ENCODE peak calls at places on chromosome 7, in eight cellular contexts. D is SK-N-SH, Q is heart right ventricle, X is thyroid gland, M is activated B cell treated with CpG ODN at 0.5 μM for 24 hours, W is GM12865, A is RWPE2, K is HFF-Myc. T is an unnamed sample.

GRCh38 chr7:107951896-107952295 is 51.1 kb downstream of the LAMB1 start:
- DNase-seq in D (no peak), Q (no peak), X (peak; percentile 45), M (no peak), W (no peak), A (no peak), K (no peak), T (no peak)

GRCh38 chr7:54545241-54545563 is 3.0 kb downstream of the VSTM2A start:
- DNase-seq in D (no peak), Q (no peak), X (no peak), M (no peak), W (no peak), A (no peak), K (no peak), T (no peak)

GRCh38 chr7:32524631-32525030 is 29.3 kb downstream of the AVL9 start:
- DNase-seq in D (no peak), Q (no peak), X (no peak), M (no peak), W (no peak), A (no peak), K (no peak), T (no peak)

GRCh38 chr7:27243340-27244163 is 950 bp downstream of the EVX1 start:
- DNase-seq in D (no peak), Q (no peak), X (no peak), M (no peak), W (no peak), A (no peak), K (no peak), T (no peak)

GRCh38 chr7:130970696-130971095 is 236.7 kb upstream of the KLF14 start:
- DNase-seq in D (no peak), Q (no peak), X (no peak), M (no peak), W (no peak), A (no peak), K (no peak), T (no peak)

GRCh38 chr7:53340220-53340619 is 304.8 kb downstream of the POM121L12 start:
- DNase-seq in D (no peak), Q (no peak), X (no peak), M (no peak), W (no peak), A (no peak), K (no peak), T (no peak)

GRCh38 chr7:66353547-66353946 is 148.4 kb downstream of the TPST1 start:
- DNase-seq in D (no peak), Q (no peak), X (no peak), M (no peak), W (no peak), A (peak; percentile 67), K (no peak), T (no peak)

GRCh38 chr7:134899729-134900128 is 86.6 kb upstream of the AGBL3 start:
- DNase-seq in D (no peak), Q (no peak), X (no peak), M (no peak), W (no peak), A (no peak), K (no peak), T (no peak)

GRCh38 chr7:23938937-23939552 is 229.0 kb downstream of the STK31 start:
- DNase-seq in D (peak; percentile 51), Q (no peak), X (peak; percentile 6), M (no peak), W (peak; percentile 66), A (no peak), K (no peak), T (peak; percentile 62)

DNA sequence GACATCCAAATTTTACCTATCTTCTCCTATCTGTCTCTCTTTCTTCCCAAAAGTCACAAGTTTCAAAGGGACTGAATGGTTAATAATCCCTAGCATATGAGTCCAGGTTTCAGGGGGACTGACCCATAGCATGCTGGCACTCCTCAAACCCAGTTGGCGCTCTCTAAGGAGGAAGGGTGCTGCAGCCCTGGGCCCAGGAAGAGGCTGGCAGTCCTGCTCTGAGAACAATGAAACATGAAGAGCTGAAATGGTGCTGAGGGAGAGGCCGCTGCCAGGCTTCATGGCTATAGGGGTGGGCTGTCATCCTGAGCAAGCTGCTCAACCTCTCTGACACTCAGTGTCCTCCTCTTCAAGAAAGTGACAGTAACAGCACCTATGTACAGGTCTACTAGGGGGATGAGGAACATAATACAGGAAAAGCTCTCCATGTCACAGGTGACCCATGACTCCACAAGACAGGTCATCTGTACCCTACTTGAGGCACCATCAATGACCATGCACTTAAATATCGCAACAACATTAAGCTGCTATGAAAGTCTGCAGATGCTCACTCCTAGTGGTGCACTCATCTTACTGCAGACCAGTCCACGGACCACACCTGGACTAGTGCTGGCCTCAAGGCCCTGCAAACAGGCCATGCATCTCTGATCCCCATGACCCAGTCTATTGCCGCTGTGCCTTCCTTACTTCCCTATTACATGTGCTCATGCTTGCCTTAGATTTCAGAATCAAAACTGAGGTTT is 17.0 kb downstream of the COBL start:
- DNase-seq in D (no peak), Q (no peak), X (no peak), M (no peak), W (no peak), A (no peak), K (no peak), T (no peak)
- TF ChIP-seq CTCF in D (no peak), Q (no peak), X (no peak), M (no peak), W (no peak), A (no peak), K (no peak), T (no peak)

DNA sequence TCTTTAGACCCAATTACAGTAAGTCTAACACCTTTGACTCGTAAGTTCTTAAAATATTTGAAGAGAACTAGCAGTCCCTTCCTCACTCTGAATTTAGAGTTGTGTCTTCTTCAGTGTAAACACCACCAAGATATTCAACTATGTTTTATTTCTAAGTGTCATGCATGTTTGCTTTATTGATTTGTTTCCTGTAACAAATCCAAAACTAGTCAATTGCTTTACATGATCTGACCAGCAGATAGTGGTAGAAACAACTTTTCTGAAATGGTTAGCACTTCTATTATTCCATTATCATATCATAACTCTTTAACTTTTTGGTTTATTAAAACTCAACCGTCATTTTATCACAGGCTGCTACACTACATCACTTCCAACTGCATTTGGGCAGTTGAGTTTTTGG is 90.1 kb downstream of the INHBA start:
- DNase-seq in D (no peak), Q (no peak), X (no peak), M (no peak), W (no peak), A (no peak), K (no peak), T (no peak)
- TF ChIP-seq CTCF in D (no peak), Q (no peak), X (no peak), M (no peak), W (no peak), A (no peak), K (no peak), T (no peak)

GRCh38 chr7:127415060-127415742 is 22.7 kb upstream of the ZNF800 start:
- DNase-seq in D (no peak), Q (no peak), X (no peak), M (no peak), W (no peak), A (no peak), K (no peak), T (no peak)

GRCh38 chr7:127404282-127405049 is 12.0 kb upstream of the ZNF800 start:
- DNase-seq in D (no peak), Q (no peak), X (no peak), M (no peak), W (no peak), A (no peak), K (no peak), T (no peak)

GRCh38 chr7:127413962-127414361 is 21.5 kb upstream of the ZNF800 start:
- DNase-seq in D (no peak), Q (no peak), X (no peak), M (no peak), W (peak; percentile 41), A (no peak), K (no peak), T (no peak)

GRCh38 chr7:127413326-127413725 is 20.8 kb upstream of the ZNF800 start:
- DNase-seq in D (no peak), Q (no peak), X (no peak), M (no peak), W (no peak), A (no peak), K (no peak), T (no peak)

DNA sequence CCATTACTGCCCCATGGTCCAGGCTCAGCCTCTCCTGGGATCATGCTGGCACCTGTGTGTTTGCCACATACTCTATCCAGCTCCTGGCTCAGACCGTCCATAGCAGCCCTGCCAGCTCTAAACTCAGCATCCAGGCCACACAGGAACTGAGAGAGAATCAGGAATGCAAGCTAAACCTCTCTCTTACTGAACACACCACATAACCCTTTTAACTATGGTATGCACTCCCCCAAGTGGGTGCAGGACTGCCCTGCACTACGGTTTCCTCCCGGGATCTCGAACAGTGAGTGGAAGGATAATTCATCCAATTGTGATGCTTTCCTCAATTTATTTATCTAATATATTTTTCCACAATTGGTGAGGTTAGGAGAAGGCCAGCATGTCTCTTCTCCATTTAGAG is 17.1 kb upstream of the ZNF800 start:
- DNase-seq in D (no peak), Q (no peak), X (no peak), M (no peak), W (no peak), A (no peak), K (no peak), T (no peak)
- TF ChIP-seq CTCF in D (peak; percentile 20), Q (no peak), X (no peak), M (no peak), W (no peak), A (no peak), K (no peak), T (no peak)

GRCh38 chr7:9600974-9601373 is 1167.6 kb downstream of the NXPH1 start:
- DNase-seq in D (no peak), Q (no peak), X (no peak), M (no peak), W (no peak), A (no peak), K (no peak), T (no peak)
- TF ChIP-seq CTCF in D (peak; percentile 40), Q (no peak), X (no peak), M (no peak), W (no peak), A (peak; percentile 31), K (no peak), T (no peak)

GRCh38 chr7:78002715-78003114 is 204.1 kb downstream of the PHTF2 start:
- DNase-seq in D (no peak), Q (no peak), X (no peak), M (no peak), W (no peak), A (no peak), K (no peak), T (no peak)
- TF ChIP-seq CTCF in D (no peak), Q (no peak), X (no peak), M (no peak), W (no peak), A (no peak), K (no peak), T (no peak)

GRCh38 chr7:45080958-45081669 is 7.7 kb downstream of the NACAD start:
- DNase-seq in D (peak; percentile 30), Q (no peak), X (no peak), M (no peak), W (no peak), A (no peak), K (no peak), T (no peak)
- TF ChIP-seq CTCF in D (no peak), Q (no peak), X (no peak), M (no peak), W (no peak), A (no peak), K (no peak), T (no peak)

DNA sequence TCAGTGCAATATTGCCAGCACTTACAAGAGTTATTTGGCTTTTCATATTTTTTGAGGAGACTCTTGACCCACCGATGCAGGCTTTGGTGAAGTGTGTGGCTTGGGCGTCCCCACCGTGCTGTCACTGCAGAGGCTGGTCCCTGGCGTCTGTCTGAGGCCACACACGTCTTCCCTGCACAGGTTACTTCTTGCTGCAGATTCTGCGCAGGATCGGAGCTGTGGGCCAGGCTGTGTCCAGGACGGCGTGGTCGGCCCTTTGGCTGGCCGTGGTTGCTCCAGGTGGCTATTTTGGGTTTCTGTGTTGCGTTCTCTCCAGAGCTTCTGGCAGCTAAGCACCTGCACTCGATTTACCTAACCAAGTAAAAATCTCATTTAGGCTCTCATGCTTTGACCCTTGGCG is 18.9 kb downstream of the SUN1 start:
- DNase-seq in D (no peak), Q (no peak), X (no peak), M (no peak), W (no peak), A (no peak), K (no peak), T (no peak)
- TF ChIP-seq CTCF in D (no peak), Q (no peak), X (no peak), M (no peak), W (no peak), A (no peak), K (no peak), T (no peak)

T was measured in Peyer's patch.